ENCODE peak calls at places on chromosome 10, in four cellular contexts. One of them, this sample, is unnamed.

GRCh38 chr10:78231930-78232329 is 198.3 kb downstream of the RPS24 start:
- DNase-seq in cardiac fibroblast: peak
- DNase-seq in NCI-H146: no peak
- DNase-seq in ELR: peak
- DNase-seq in this sample: no peak

GRCh38 chr10:128380946-128381345 is 254.7 kb upstream of the MKI67 start:
- DNase-seq in ELR: no peak
- DNase-seq in cardiac fibroblast: no peak
- DNase-seq in NCI-H146: no peak
- DNase-seq in this sample: no peak

GRCh38 chr10:44857363-44858016 is 53.6 kb upstream of the TMEM72 start:
- DNase-seq in cardiac fibroblast: peak
- DNase-seq in ELR: peak
- DNase-seq in NCI-H146: peak
- DNase-seq in this sample: no peak

GRCh38 chr10:58609525-58610150 is 97.0 kb downstream of the BICC1 start:
- DNase-seq in ELR: no peak
- DNase-seq in cardiac fibroblast: peak
- DNase-seq in NCI-H146: no peak
- DNase-seq in this sample: no peak

GRCh38 chr10:108591417-108591816 is 1331.9 kb downstream of the XPNPEP1 start:
- DNase-seq in cardiac fibroblast: no peak
- DNase-seq in NCI-H146: no peak
- DNase-seq in ELR: peak
- DNase-seq in this sample: no peak

GRCh38 chr10:124589491-124590006 is 127.9 kb downstream of the LHPP start:
- DNase-seq in NCI-H146: no peak
- DNase-seq in ELR: no peak
- DNase-seq in cardiac fibroblast: no peak
- DNase-seq in this sample: peak

GRCh38 chr10:34249634-34250033 is 565.5 kb downstream of the PARD3 start:
- DNase-seq in cardiac fibroblast: no peak
- DNase-seq in ELR: no peak
- DNase-seq in NCI-H146: peak
- DNase-seq in this sample: no peak

GRCh38 chr10:89245802-89246201 is 5.8 kb downstream of the LIPA start:
- DNase-seq in cardiac fibroblast: no peak
- DNase-seq in ELR: no peak
- DNase-seq in NCI-H146: no peak
- DNase-seq in this sample: no peak

GRCh38 chr10:53315709-53316108 is 543.1 kb upstream of the MBL2 start:
- DNase-seq in ELR: peak
- DNase-seq in cardiac fibroblast: peak
- DNase-seq in NCI-H146: no peak
- DNase-seq in this sample: no peak

GRCh38 chr10:28120043-28120749 is 121.3 kb upstream of the ODAD2 start:
- DNase-seq in NCI-H146: no peak
- DNase-seq in cardiac fibroblast: no peak
- DNase-seq in ELR: no peak
- DNase-seq in this sample: no peak

GRCh38 chr10:34187201-34187600 is 627.9 kb downstream of the PARD3 start:
- DNase-seq in NCI-H146: no peak
- DNase-seq in ELR: no peak
- DNase-seq in cardiac fibroblast: peak
- DNase-seq in this sample: no peak

GRCh38 chr10:78960316-78960800 is 108.4 kb upstream of the ZMIZ1 start:
- DNase-seq in ELR: peak
- DNase-seq in cardiac fibroblast: peak
- DNase-seq in NCI-H146: no peak
- DNase-seq in this sample: no peak

GRCh38 chr10:4781955-4782354 is 44.1 kb upstream of the AKR1E2 start:
- DNase-seq in ELR: no peak
- DNase-seq in cardiac fibroblast: no peak
- DNase-seq in NCI-H146: no peak
- DNase-seq in this sample: no peak

GRCh38 chr10:48612241-48612943 is 7.5 kb upstream of the ARHGAP22 start:
- DNase-seq in cardiac fibroblast: peak
- DNase-seq in ELR: peak
- DNase-seq in NCI-H146: peak
- DNase-seq in this sample: no peak

GRCh38 chr10:49614242-49615198 is 683 bp downstream of the CHAT start:
- DNase-seq in NCI-H146: peak
- DNase-seq in ELR: no peak
- DNase-seq in cardiac fibroblast: no peak
- DNase-seq in this sample: no peak

GRCh38 chr10:12427276-12427675 is 77.9 kb downstream of the CAMK1D start:
- DNase-seq in cardiac fibroblast: no peak
- DNase-seq in NCI-H146: no peak
- DNase-seq in ELR: no peak
- DNase-seq in this sample: no peak

GRCh38 chr10:119421887-119422684 is 120.4 kb downstream of the RGS10 start:
- DNase-seq in cardiac fibroblast: peak
- DNase-seq in ELR: peak
- DNase-seq in NCI-H146: peak
- DNase-seq in this sample: no peak

GRCh38 chr10:15290150-15290549 is 80.9 kb downstream of the FAM171A1 start:
- DNase-seq in cardiac fibroblast: no peak
- DNase-seq in NCI-H146: no peak
- DNase-seq in ELR: no peak
- DNase-seq in this sample: no peak

GRCh38 chr10:71737356-71738172 is 18.0 kb upstream of the C10orf105 start:
- DNase-seq in cardiac fibroblast: no peak
- DNase-seq in ELR: no peak
- DNase-seq in NCI-H146: no peak
- DNase-seq in this sample: no peak

GRCh38 chr10:65796472-65796871 is 1129.4 kb upstream of the LRRTM3 start:
- DNase-seq in ELR: no peak
- DNase-seq in cardiac fibroblast: no peak
- DNase-seq in NCI-H146: no peak
- DNase-seq in this sample: no peak

GRCh38 chr10:98272690-98273453 is 4.9 kb upstream of the LOXL4 start:
- DNase-seq in cardiac fibroblast: no peak
- DNase-seq in NCI-H146: no peak
- DNase-seq in ELR: no peak
- DNase-seq in this sample: no peak

GRCh38 chr10:110415809-110416208 is 81.9 kb upstream of the DUSP5 start:
- DNase-seq in ELR: no peak
- DNase-seq in cardiac fibroblast: no peak
- DNase-seq in NCI-H146: no peak
- DNase-seq in this sample: no peak

GRCh38 chr10:78552261-78552811 is 516.4 kb upstream of the ZMIZ1 start:
- DNase-seq in ELR: no peak
- DNase-seq in cardiac fibroblast: no peak
- DNase-seq in NCI-H146: no peak
- DNase-seq in this sample: no peak

GRCh38 chr10:22231260-22231659 is 13.4 kb upstream of the EBLN1 start:
- DNase-seq in NCI-H146: no peak
- DNase-seq in cardiac fibroblast: no peak
- DNase-seq in ELR: no peak
- DNase-seq in this sample: no peak

GRCh38 chr10:125379592-125379991 is 219.2 kb upstream of the CTBP2 start:
- DNase-seq in ELR: no peak
- DNase-seq in cardiac fibroblast: no peak
- DNase-seq in NCI-H146: no peak
- DNase-seq in this sample: no peak

GRCh38 chr10:133161486-133162051 is 1.6 kb downstream of the KNDC1 start:
- DNase-seq in cardiac fibroblast: no peak
- DNase-seq in ELR: no peak
- DNase-seq in NCI-H146: no peak
- DNase-seq in this sample: no peak

GRCh38 chr10:128599538-128599937 is 473.3 kb upstream of the MKI67 start:
- DNase-seq in NCI-H146: no peak
- DNase-seq in ELR: no peak
- DNase-seq in cardiac fibroblast: no peak
- DNase-seq in this sample: no peak

GRCh38 chr10:76051007-76051936 is 619.8 kb downstream of the LRMDA start:
- DNase-seq in cardiac fibroblast: no peak
- DNase-seq in NCI-H146: peak
- DNase-seq in ELR: no peak
- DNase-seq in this sample: no peak

GRCh38 chr10:96532523-96532922 is 18.8 kb upstream of the TLL2 start:
- DNase-seq in ELR: peak
- DNase-seq in NCI-H146: no peak
- DNase-seq in cardiac fibroblast: no peak
- DNase-seq in this sample: no peak

GRCh38 chr10:115772606-115773005 is 500.4 kb downstream of the GFRA1 start:
- DNase-seq in cardiac fibroblast: peak
- DNase-seq in ELR: peak
- DNase-seq in NCI-H146: no peak
- DNase-seq in this sample: no peak

GRCh38 chr10:96306516-96306915 is 2.3 kb downstream of the DNTT start:
- DNase-seq in cardiac fibroblast: no peak
- DNase-seq in ELR: no peak
- DNase-seq in NCI-H146: no peak
- DNase-seq in this sample: no peak

GRCh38 chr10:77872151-77872946 is 54.2 kb downstream of the DLG5 start:
- DNase-seq in NCI-H146: no peak
- DNase-seq in ELR: no peak
- DNase-seq in cardiac fibroblast: no peak
- DNase-seq in this sample: no peak

GRCh38 chr10:71968553-71969474 is 4.6 kb downstream of the CHST3 start:
- DNase-seq in NCI-H146: no peak
- DNase-seq in ELR: peak
- DNase-seq in cardiac fibroblast: peak
- DNase-seq in this sample: no peak

GRCh38 chr10:1372212-1372611 is 316.0 kb downstream of the WDR37 start:
- DNase-seq in NCI-H146: no peak
- DNase-seq in cardiac fibroblast: no peak
- DNase-seq in ELR: peak
- DNase-seq in this sample: no peak